ENCODE peak calls at places on chromosomes 3 and 15, in ten cellular contexts. I, W, J, U, V, D, T, H, X and E are unnamed samples.

GRCh38 chr3:4718179-4718736 is 225.1 kb downstream of the ITPR1 start:
- DNase-seq in T (no peak), X (no peak), H (no peak), U (no peak), D (no peak), W (no peak), V (no peak), J (no peak), I (no peak), E (no peak)

GRCh38 chr3:194137314-194138097 is 1.6 kb downstream of the HES1 start:
- DNase-seq in J (no peak), W (no peak), H (peak), U (peak), X (peak), D (peak), V (no peak), I (peak), T (peak), E (peak)

GRCh38 chr3:10384541-10385360 is 63.8 kb upstream of the SEC13 start:
- DNase-seq in H (no peak), D (no peak), W (no peak), I (no peak), T (no peak), J (no peak), U (no peak), X (no peak), V (no peak), E (no peak)

GRCh38 chr15:84962975-84963374 is 18.7 kb upstream of the PDE8A start:
- DNase-seq in V (no peak), U (no peak), T (no peak), W (no peak), J (no peak), H (no peak), D (no peak), X (no peak), I (no peak), E (no peak)

GRCh38 chr3:14467723-14468620 is 65.6 kb downstream of the SLC6A6 start:
- DNase-seq in X (no peak), V (peak), U (peak), T (no peak), W (no peak), J (peak), I (peak), D (peak), H (peak), E (peak)

GRCh38 chr3:11717768-11718581 is 74.3 kb upstream of the VGLL4 start:
- DNase-seq in V (no peak), T (no peak), D (no peak), X (no peak), U (peak), W (no peak), H (peak), J (peak), I (peak), E (no peak)

GRCh38 chr3:170751083-170751893 is 118.7 kb downstream of the RPL22L1 start:
- DNase-seq in X (no peak), W (peak), H (peak), D (peak), T (no peak), U (peak), V (no peak), I (peak), J (peak), E (peak)

GRCh38 chr3:16975083-16975482 is 90.3 kb downstream of the PLCL2 start:
- DNase-seq in V (no peak), X (no peak), T (no peak), H (no peak), J (no peak), W (no peak), I (no peak), D (no peak), U (no peak), E (no peak)

GRCh38 chr15:66907826-66908502 is 157.4 kb upstream of the SMAD3 start:
- DNase-seq in D (no peak), X (peak), U (no peak), W (no peak), T (no peak), J (peak), H (peak), V (no peak), I (peak), E (no peak)

GRCh38 chr15:61155741-61156700 is 73.1 kb downstream of the RORA start:
- DNase-seq in T (no peak), V (no peak), H (peak), I (peak), W (no peak), J (peak), D (no peak), U (no peak), X (no peak), E (no peak)

GRCh38 chr3:52014613-52015012 is 18.9 kb upstream of the RPL29 start:
- DNase-seq in J (no peak), W (no peak), U (no peak), X (no peak), D (no peak), T (no peak), V (no peak), H (no peak), I (no peak), E (no peak)

GRCh38 chr15:25910832-25911231 is 47.7 kb upstream of the ATP10A start:
- DNase-seq in X (no peak), V (no peak), W (no peak), D (no peak), U (no peak), J (no peak), H (no peak), I (no peak), T (no peak), E (no peak)

GRCh38 chr3:106029941-106030619 is 161.3 kb upstream of the CBLB start:
- DNase-seq in I (no peak), T (no peak), D (no peak), H (no peak), X (no peak), V (no peak), U (peak), J (no peak), W (no peak), E (no peak)

GRCh38 chr15:39735120-39735717 is 47.4 kb downstream of the FSIP1 start:
- DNase-seq in W (no peak), I (no peak), H (no peak), D (no peak), X (no peak), U (no peak), V (no peak), J (no peak), T (no peak), E (no peak)

GRCh38 chr3:16905704-16906103 is 20.9 kb downstream of the PLCL2 start:
- DNase-seq in H (no peak), W (no peak), J (no peak), X (no peak), D (no peak), I (no peak), V (no peak), U (no peak), T (no peak), E (no peak)

GRCh38 chr15:76058714-76059319 is 968 bp upstream of the TMEM266 start:
- DNase-seq in U (peak), H (no peak), X (no peak), D (peak), W (no peak), T (peak), I (peak), J (peak), V (no peak), E (no peak)

GRCh38 chr15:99076109-99076508 is 28.8 kb upstream of the SYNM start:
- DNase-seq in D (no peak), W (no peak), U (no peak), I (no peak), J (no peak), V (no peak), T (no peak), X (no peak), H (no peak), E (no peak)

GRCh38 chr15:50425219-50425618 is 1.0 kb downstream of the USP8 start:
- DNase-seq in V (no peak), J (peak), T (no peak), D (no peak), I (no peak), H (peak), U (no peak), W (no peak), X (no peak), E (no peak)

GRCh38 chr3:72334681-72335457 is 513.4 kb downstream of the SHQ1 start:
- DNase-seq in H (no peak), V (peak), T (no peak), W (no peak), D (no peak), J (no peak), X (no peak), U (no peak), I (no peak), E (no peak)

GRCh38 chr3:45676248-45677044 is 12.8 kb upstream of the SACM1L start:
- DNase-seq in V (no peak), J (no peak), I (peak), U (no peak), H (no peak), T (no peak), W (no peak), D (no peak), X (no peak), E (no peak)

GRCh38 chr15:73647259-73648026 is 14.3 kb upstream of the NPTN start:
- DNase-seq in V (no peak), X (no peak), J (no peak), W (no peak), U (peak), D (no peak), I (no peak), T (no peak), H (no peak), E (no peak)

GRCh38 chr3:52385157-52385556 is 59.7 kb downstream of the SEMA3G start:
- DNase-seq in U (peak), X (no peak), H (peak), W (no peak), T (no peak), J (peak), D (no peak), I (no peak), V (no peak), E (no peak)

GRCh38 chr15:58307313-58307961 is 124.4 kb upstream of the LIPC start:
- DNase-seq in W (peak), J (peak), D (no peak), T (no peak), V (no peak), H (peak), X (no peak), I (no peak), U (no peak), E (no peak)

GRCh38 chr3:171334465-171334811 is 125.8 kb downstream of the TNIK start:
- DNase-seq in I (no peak), J (peak), W (peak), V (no peak), X (no peak), H (no peak), U (peak), D (peak), T (no peak), E (no peak)

GRCh38 chr3:8757551-8758518 is 11.6 kb downstream of the OXTR start:
- DNase-seq in J (peak), X (no peak), T (no peak), D (no peak), I (no peak), U (no peak), H (peak), V (no peak), W (no peak), E (no peak)

GRCh38 chr3:94098487-94098886 is 35.6 kb downstream of the NSUN3 start:
- DNase-seq in U (no peak), I (no peak), W (no peak), V (no peak), J (peak), D (no peak), H (peak), T (no peak), X (no peak), E (no peak)

GRCh38 chr3:10448544-10448943 is 56.8 kb downstream of the ATP2B2 start:
- DNase-seq in I (no peak), V (no peak), W (no peak), H (no peak), J (no peak), D (no peak), U (no peak), T (no peak), X (no peak), E (no peak)

GRCh38 chr3:54557538-54558419 is 370.1 kb downstream of the LRTM1 start:
- DNase-seq in V (no peak), X (no peak), J (no peak), W (no peak), T (no peak), I (no peak), U (no peak), H (no peak), D (no peak), E (no peak)

GRCh38 chr3:38141952-38142273 is 3.5 kb downstream of the MYD88 start:
- DNase-seq in T (no peak), J (no peak), I (peak), U (no peak), V (no peak), W (no peak), D (no peak), X (no peak), H (no peak), E (no peak)

GRCh38 chr3:162897286-162897685 is 1400.7 kb downstream of the OTOL1 start:
- DNase-seq in U (no peak), J (no peak), H (no peak), W (no peak), T (no peak), I (no peak), X (no peak), D (no peak), V (no peak), E (no peak)

GRCh38 chr3:66303556-66303955 is 82.8 kb downstream of the SLC25A26 start:
- DNase-seq in X (no peak), T (no peak), U (no peak), W (peak), D (no peak), I (no peak), H (no peak), V (no peak), J (no peak), E (no peak)

GRCh38 chr3:73625124-73625665 is 454 bp upstream of the PDZRN3 start:
- DNase-seq in D (peak), J (peak), T (no peak), X (no peak), V (no peak), I (peak), W (no peak), U (no peak), H (peak), E (no peak)

GRCh38 chr15:20272422-20273184 is 269.0 kb downstream of the GOLGA6L6 start:
- DNase-seq in U (no peak), D (no peak), X (no peak), H (no peak), V (no peak), W (no peak), I (no peak), J (no peak), T (no peak), E (no peak)

GRCh38 chr3:168952551-168952950 is 711.0 kb downstream of the MECOM start:
- DNase-seq in J (peak), V (no peak), U (peak), H (peak), I (no peak), D (no peak), T (no peak), W (peak), X (no peak), E (no peak)

GRCh38 chr3:175895731-175896130 is 1036.6 kb downstream of the NAALADL2 start:
- DNase-seq in W (no peak), H (no peak), X (peak), U (no peak), J (no peak), V (no peak), T (no peak), D (no peak), I (no peak), E (no peak)

GRCh38 chr3:58131101-58131500 is 79.7 kb downstream of the DNASE1L3 start:
- DNase-seq in U (no peak), X (no peak), J (no peak), H (peak), D (no peak), I (no peak), V (no peak), T (no peak), W (no peak), E (no peak)

GRCh38 chr3:58132850-58133249 is 77.9 kb downstream of the DNASE1L3 start:
- DNase-seq in T (no peak), W (no peak), U (no peak), X (no peak), H (no peak), J (no peak), V (no peak), D (no peak), I (no peak), E (no peak)

GRCh38 chr3:58137306-58137705 is 73.5 kb downstream of the DNASE1L3 start:
- DNase-seq in X (no peak), V (no peak), H (no peak), U (no peak), T (no peak), J (no peak), D (no peak), I (peak), W (no peak), E (no peak)

GRCh38 chr3:58134468-58134867 is 76.3 kb downstream of the DNASE1L3 start:
- DNase-seq in I (no peak), W (no peak), J (no peak), V (no peak), X (peak), U (no peak), D (no peak), H (no peak), T (no peak), E (no peak)

DNA sequence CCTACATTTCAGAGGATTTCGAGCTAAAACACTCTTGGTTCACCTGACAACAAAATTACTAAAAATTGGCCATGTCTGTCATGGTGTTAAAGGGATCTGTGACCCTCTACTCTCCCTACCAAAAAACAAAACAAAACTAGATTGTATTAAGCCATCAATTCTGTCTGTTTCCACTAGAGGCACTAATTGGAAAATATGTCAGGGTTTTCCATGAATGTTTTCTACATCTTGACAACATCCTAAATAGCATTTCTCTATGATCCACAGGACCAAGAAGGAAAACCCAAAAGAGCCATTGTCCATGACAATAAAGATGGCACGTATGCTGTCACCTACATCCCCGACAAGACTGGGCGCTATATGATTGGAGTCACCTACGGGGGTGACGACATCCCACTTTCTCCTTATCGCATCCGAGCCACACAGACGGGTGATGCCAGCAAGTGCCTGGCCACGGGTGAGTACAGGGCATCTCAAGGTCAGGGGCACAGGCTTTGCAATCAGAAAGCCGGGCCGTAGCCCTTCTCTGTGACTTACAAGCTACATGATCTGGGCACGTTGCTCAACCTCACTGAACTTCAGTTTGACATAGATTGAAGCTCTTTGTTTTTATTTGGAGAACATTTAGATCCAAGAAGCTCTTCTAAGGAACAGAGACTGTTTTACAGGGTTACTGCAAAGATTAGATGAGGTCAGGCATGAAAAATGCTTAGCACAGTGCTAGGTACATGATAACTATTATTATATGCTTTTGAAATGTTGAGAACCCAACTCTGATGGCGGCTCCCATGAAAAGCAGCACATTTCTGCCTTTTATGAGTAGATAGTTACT is 74.8 kb downstream of the DNASE1L3 start:
- DNase-seq in D (no peak), I (peak), J (peak), H (no peak), T (no peak), W (no peak), V (no peak), X (no peak), U (no peak), E (no peak)
- TF ChIP-seq CTCF in D (peak), I (no peak), J (peak), H (peak), T (peak), W (peak), V (peak), X (peak), U (peak), E (peak)

GRCh38 chr3:127817331-127817821 is 4.9 kb downstream of the MGLL start:
- DNase-seq in D (no peak), J (peak), W (peak), I (no peak), U (peak), X (no peak), H (peak), T (no peak), V (no peak), E (peak)

GRCh38 chr3:127820871-127821853 is 1.2 kb downstream of the MGLL start:
- DNase-seq in U (no peak), H (peak), I (no peak), W (no peak), T (no peak), J (peak), X (peak), D (no peak), V (no peak), E (peak)

GRCh38 chr3:127819086-127819485 is 3.2 kb downstream of the MGLL start:
- DNase-seq in D (no peak), U (no peak), T (no peak), W (no peak), V (no peak), J (no peak), X (no peak), I (no peak), H (no peak), E (no peak)

GRCh38 chr3:127820221-127820870 is 2.0 kb downstream of the MGLL start:
- DNase-seq in I (no peak), T (no peak), H (peak), U (peak), V (no peak), W (peak), D (no peak), X (peak), J (peak), E (no peak)

DNA sequence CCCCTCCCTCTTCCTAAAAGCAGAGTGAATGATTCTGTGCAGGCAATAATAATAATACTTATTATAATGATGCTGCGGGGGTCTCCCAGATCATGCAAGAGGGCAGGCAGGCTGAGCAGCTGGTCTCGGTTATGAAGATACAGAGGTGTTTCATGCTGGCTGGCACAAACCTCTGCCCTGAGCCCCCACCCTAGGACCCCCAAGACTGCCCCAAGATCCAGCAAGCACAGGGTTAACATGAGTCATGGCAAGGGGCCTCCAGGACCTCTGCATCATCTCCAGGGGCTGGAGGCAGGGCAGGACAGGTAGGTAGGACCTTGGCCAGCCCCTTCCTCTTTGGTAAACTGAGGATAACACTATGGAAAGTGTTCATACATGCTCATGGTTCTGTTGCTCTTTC is 2.7 kb downstream of the MGLL start:
- DNase-seq in W (no peak), T (no peak), X (no peak), V (no peak), D (no peak), U (no peak), H (no peak), J (no peak), I (no peak), E (no peak)
- H3K4me3 ChIP-seq in W (peak), T (no peak), X (peak), V (peak), D (no peak), U (peak), H (peak), J (no peak), I (no peak), E (no peak)

DNA sequence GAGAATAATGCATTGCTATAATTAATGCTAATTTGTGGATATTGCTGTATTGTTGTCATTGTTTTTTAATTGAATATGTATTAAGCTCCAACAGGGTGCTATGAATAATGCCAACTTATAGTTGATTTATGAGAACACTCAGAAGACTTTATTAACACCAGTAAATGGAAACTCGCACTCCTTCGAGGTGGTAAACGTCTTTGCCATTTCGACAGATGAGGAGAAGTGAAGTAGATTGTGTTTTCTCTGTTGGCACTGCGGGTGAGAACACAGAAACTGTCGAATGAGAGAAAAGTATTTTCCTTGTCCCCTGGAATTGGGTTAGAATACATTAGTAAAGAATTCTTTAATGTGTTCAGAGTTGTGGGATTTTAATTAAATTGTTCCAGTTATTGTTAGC is 354.5 kb downstream of the LPP start:
- DNase-seq in T (no peak), H (no peak), J (no peak), X (no peak), D (no peak), V (no peak), W (no peak), I (no peak), U (no peak), E (no peak)
- TF ChIP-seq CTCF in T (no peak), H (no peak), J (no peak), X (no peak), D (no peak), V (no peak), W (no peak), I (no peak), U (no peak), E (no peak)

DNA sequence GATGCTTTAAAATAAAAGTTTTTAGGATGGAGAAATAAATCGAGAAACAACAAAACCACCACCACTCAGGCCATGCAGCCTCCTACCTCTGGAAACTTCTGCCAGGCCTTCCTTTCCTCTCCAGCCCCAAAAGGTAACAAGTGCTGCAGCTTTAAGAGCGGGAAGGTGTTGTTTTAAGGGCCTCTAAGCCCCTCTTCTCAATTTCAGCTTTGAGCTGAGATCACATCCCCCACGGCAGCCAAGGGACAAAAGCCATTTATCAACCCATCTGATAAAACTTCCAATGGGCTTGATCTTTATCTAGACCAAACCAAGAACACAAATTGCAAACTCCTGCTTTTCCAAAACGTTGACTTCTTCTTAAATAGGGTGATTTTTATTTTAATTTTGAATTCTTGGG is 18.1 kb downstream of the RGMA start:
- DNase-seq in J (no peak), D (no peak), T (no peak), I (no peak), X (no peak), U (no peak), V (no peak), W (no peak), H (no peak), E (no peak)
- H3K4me3 ChIP-seq in J (peak), D (no peak), T (no peak), I (peak), X (no peak), U (no peak), V (peak), W (no peak), H (peak), E (peak)